ENCODE peak calls at places on chromosomes 2 and 18, in four cellular contexts. One of them, this sample, is unnamed.

GRCh38 chr2:43218550-43219382 is 7.6 kb downstream of the ZFP36L2 start:
- DNase-seq in K562: no peak
- DNase-seq in H1: no peak
- DNase-seq in GM12878: no peak
- DNase-seq in this sample: peak

GRCh38 chr2:109702250-109702985 is 88.3 kb downstream of the SOWAHC start:
- DNase-seq in K562: no peak
- DNase-seq in H1: no peak
- DNase-seq in GM12878: no peak
- DNase-seq in this sample: no peak

GRCh38 chr18:27585602-27586173 is 400.6 kb upstream of the CHST9 start:
- DNase-seq in K562: no peak
- DNase-seq in H1: no peak
- DNase-seq in GM12878: no peak
- DNase-seq in this sample: peak

GRCh38 chr2:74138952-74139323 is 8.8 kb downstream of the BOLA3 start:
- DNase-seq in K562: peak
- DNase-seq in H1: peak
- DNase-seq in GM12878: no peak
- DNase-seq in this sample: no peak

GRCh38 chr18:54030434-54030833 is 194.0 kb downstream of the MBD2 start:
- DNase-seq in K562: no peak
- DNase-seq in H1: no peak
- DNase-seq in GM12878: no peak
- DNase-seq in this sample: no peak

GRCh38 chr2:1727796-1728474 is 16.4 kb downstream of the PXDN start:
- DNase-seq in K562: no peak
- DNase-seq in H1: peak
- DNase-seq in GM12878: no peak
- DNase-seq in this sample: no peak

GRCh38 chr2:121824264-121824663 is 68.8 kb downstream of the TSN start:
- DNase-seq in K562: no peak
- DNase-seq in H1: no peak
- DNase-seq in GM12878: no peak
- DNase-seq in this sample: no peak

GRCh38 chr18:76467371-76468190 is 27.5 kb downstream of the ZNF516 start:
- DNase-seq in K562: no peak
- DNase-seq in H1: peak
- DNase-seq in GM12878: no peak
- DNase-seq in this sample: no peak

GRCh38 chr2:170221317-170222288 is 43.7 kb downstream of the MYO3B start:
- DNase-seq in K562: no peak
- DNase-seq in H1: peak
- DNase-seq in GM12878: no peak
- DNase-seq in this sample: no peak

GRCh38 chr2:43132523-43133301 is 93.7 kb downstream of the ZFP36L2 start:
- DNase-seq in K562: no peak
- DNase-seq in H1: no peak
- DNase-seq in GM12878: no peak
- DNase-seq in this sample: no peak

GRCh38 chr2:44218771-44219170 is 50.1 kb downstream of the PPM1B start:
- DNase-seq in K562: no peak
- DNase-seq in H1: no peak
- DNase-seq in GM12878: no peak
- DNase-seq in this sample: no peak

GRCh38 chr2:128347701-128348504 is 29.2 kb upstream of the HS6ST1 start:
- DNase-seq in K562: no peak
- DNase-seq in H1: no peak
- DNase-seq in GM12878: no peak
- DNase-seq in this sample: no peak

GRCh38 chr2:165646321-165646801 is 147.7 kb downstream of the GALNT3 start:
- DNase-seq in K562: no peak
- DNase-seq in H1: no peak
- DNase-seq in GM12878: no peak
- DNase-seq in this sample: no peak

GRCh38 chr2:12867888-12868287 is 151.2 kb downstream of the TRIB2 start:
- DNase-seq in K562: no peak
- DNase-seq in H1: no peak
- DNase-seq in GM12878: no peak
- DNase-seq in this sample: no peak

GRCh38 chr2:21282515-21282898 is 158.7 kb downstream of the TDRD15 start:
- DNase-seq in K562: no peak
- DNase-seq in H1: no peak
- DNase-seq in GM12878: no peak
- DNase-seq in this sample: no peak

GRCh38 chr18:615773-616172 is 19.0 kb downstream of the CLUL1 start:
- DNase-seq in K562: no peak
- DNase-seq in H1: no peak
- DNase-seq in GM12878: no peak
- DNase-seq in this sample: no peak

GRCh38 chr2:85886585-85886984 is 2.2 kb downstream of the ST3GAL5 start:
- DNase-seq in K562: peak
- DNase-seq in H1: no peak
- DNase-seq in GM12878: no peak
- DNase-seq in this sample: no peak

GRCh38 chr2:27086722-27087446 is at the start of gene KHK:
- DNase-seq in K562: peak
- DNase-seq in H1: peak
- DNase-seq in GM12878: no peak
- DNase-seq in this sample: peak

GRCh38 chr18:46291149-46291548 is 187.0 kb downstream of the HAUS1 start:
- DNase-seq in K562: no peak
- DNase-seq in H1: no peak
- DNase-seq in GM12878: no peak
- DNase-seq in this sample: no peak

GRCh38 chr2:151918308-151918707 is 90.1 kb upstream of the ARL5A start:
- DNase-seq in K562: no peak
- DNase-seq in H1: no peak
- DNase-seq in GM12878: no peak
- DNase-seq in this sample: no peak

GRCh38 chr2:104332733-104333132 is 521.2 kb upstream of the POU3F3 start:
- DNase-seq in K562: no peak
- DNase-seq in H1: no peak
- DNase-seq in GM12878: no peak
- DNase-seq in this sample: no peak
- TF ChIP-seq BRCA1 in K562: no peak
- TF ChIP-seq BRCA1 in H1: no peak
- TF ChIP-seq BRCA1 in GM12878: no peak
- TF ChIP-seq BRCA1 in this sample: no peak

DNA sequence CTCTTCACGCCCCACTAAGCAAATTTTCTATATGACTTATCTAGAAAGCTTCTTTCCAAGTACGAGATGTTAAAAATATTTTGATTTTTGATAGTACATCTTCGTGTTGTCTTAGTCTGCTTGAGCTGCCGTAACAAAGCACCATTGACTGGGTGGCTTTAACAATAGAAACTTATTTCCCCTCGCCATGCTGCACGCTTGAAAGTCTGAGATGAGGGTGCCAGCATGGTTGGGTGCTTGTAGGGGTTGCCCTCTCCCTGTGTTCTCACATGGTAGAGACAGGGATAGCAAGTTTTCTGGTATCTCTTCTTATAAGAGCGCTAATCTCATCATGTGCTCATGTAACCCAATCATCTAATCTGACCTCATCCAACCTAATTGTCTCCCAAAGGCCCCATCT is 106.2 kb downstream of the TANC1 start:
- DNase-seq in K562: no peak
- DNase-seq in H1: no peak
- DNase-seq in GM12878: no peak
- DNase-seq in this sample: no peak
- TF ChIP-seq BRCA1 in K562: no peak
- TF ChIP-seq BRCA1 in H1: no peak
- TF ChIP-seq BRCA1 in GM12878: no peak
- TF ChIP-seq BRCA1 in this sample: no peak

GRCh38 chr2:239195992-239196391 is 204.8 kb downstream of the HDAC4 start:
- DNase-seq in K562: no peak
- DNase-seq in H1: no peak
- DNase-seq in GM12878: no peak
- DNase-seq in this sample: no peak
- TF ChIP-seq BRCA1 in K562: no peak
- TF ChIP-seq BRCA1 in H1: no peak
- TF ChIP-seq BRCA1 in GM12878: no peak
- TF ChIP-seq BRCA1 in this sample: no peak

DNA sequence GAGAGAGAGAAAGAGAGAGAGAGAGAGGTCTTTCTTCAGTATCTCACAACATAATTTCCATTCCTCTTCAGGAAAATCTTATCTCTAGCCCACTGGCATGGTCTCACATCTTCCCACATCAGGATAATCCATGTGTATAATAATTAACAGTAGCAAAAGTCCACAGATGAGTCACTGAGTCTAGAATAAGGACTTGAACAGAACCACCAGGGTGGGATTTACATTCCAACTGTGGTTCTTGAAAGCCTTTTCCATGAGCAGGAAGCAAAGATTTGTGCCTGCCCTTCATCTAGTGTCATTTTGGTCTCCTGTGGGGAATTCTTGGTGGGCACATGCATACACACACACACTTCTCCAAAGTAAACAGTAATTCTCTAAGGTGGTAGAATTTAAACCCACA is 107.1 kb upstream of the TCF4 start:
- DNase-seq in K562: no peak
- DNase-seq in H1: no peak
- DNase-seq in GM12878: no peak
- DNase-seq in this sample: no peak
- TF ChIP-seq BRCA1 in K562: no peak
- TF ChIP-seq BRCA1 in H1: no peak
- TF ChIP-seq BRCA1 in GM12878: no peak
- TF ChIP-seq BRCA1 in this sample: no peak